ENCODE peak calls at places on chromosomes 11 and 22, in ten cellular contexts. W, Y, N, O, V, H, I, C, A and M are unnamed samples.

GRCh38 chr22:47376901-47377520 is 614.6 kb downstream of the TBC1D22A start:
- DNase-seq in W (no peak), C (no peak), O (no peak), N (no peak), Y (no peak), A (no peak), V (no peak), H (no peak), I (peak; percentile 24), M (no peak)

GRCh38 chr22:22816766-22817410 is 70.7 kb upstream of the IGLL5 start:
- DNase-seq in C (no peak), W (no peak), Y (no peak), H (no peak), O (no peak), V (no peak), A (no peak), I (no peak), N (no peak), M (no peak)

GRCh38 chr22:38921801-38922200 is 35.6 kb upstream of the APOBEC3A start:
- DNase-seq in Y (no peak), N (no peak), W (no peak), C (no peak), V (no peak), O (no peak), H (no peak), I (no peak), A (no peak), M (no peak)

GRCh38 chr11:119091966-119092879 is 7.5 kb downstream of the HMBS start:
- DNase-seq in I (no peak), A (no peak), C (no peak), V (no peak), Y (no peak), W (no peak), N (no peak), O (peak; percentile 9), H (peak; percentile 53), M (no peak)

GRCh38 chr11:75986966-75987365 is 172.0 kb downstream of the UVRAG start:
- DNase-seq in O (peak; percentile 2), Y (no peak), A (no peak), H (no peak), C (no peak), V (peak; percentile 16), N (no peak), W (no peak), I (peak; percentile 15), M (no peak)

GRCh38 chr11:134026655-134027343 is 42.1 kb upstream of the JAM3 start:
- DNase-seq in V (no peak), Y (peak; percentile 9), N (no peak), W (peak; percentile 61), I (no peak), O (peak; percentile 65), C (no peak), A (no peak), H (no peak), M (no peak)

GRCh38 chr11:108369064-108369463 is 98.3 kb downstream of the C11orf65 start:
- DNase-seq in H (no peak), V (no peak), W (no peak), N (no peak), C (no peak), A (no peak), I (no peak), O (no peak), Y (no peak), M (no peak)

GRCh38 chr22:30089655-30089974 is 9.4 kb downstream of the HORMAD2 start:
- DNase-seq in Y (no peak), A (no peak), C (no peak), O (no peak), N (no peak), W (no peak), V (no peak), I (no peak), H (no peak), M (no peak)

GRCh38 chr11:75667831-75668507 is 869 bp downstream of the MAP6 start:
- DNase-seq in I (peak; percentile 66), H (peak; percentile 27), C (no peak), V (peak; percentile 38), O (peak; percentile 87), Y (peak; percentile 36), N (no peak), W (peak; percentile 82), A (peak; percentile 94), M (peak; percentile 41)

GRCh38 chr11:87851234-87851633 is 324.0 kb downstream of the RAB38 start:
- DNase-seq in A (no peak), Y (peak; percentile 1), C (no peak), W (no peak), V (no peak), N (no peak), I (peak; percentile 63), O (peak; percentile 81), H (no peak), M (peak; percentile 3)

GRCh38 chr11:425301-425700 is 10.5 kb upstream of the SIGIRR start:
- DNase-seq in H (no peak), W (no peak), C (no peak), N (no peak), O (no peak), A (no peak), V (no peak), Y (no peak), I (no peak), M (no peak)

GRCh38 chr22:26529345-26529744 is 17.1 kb upstream of the TFIP11 start:
- DNase-seq in I (peak; percentile 70), V (peak; percentile 39), Y (no peak), A (no peak), N (no peak), O (no peak), C (no peak), H (no peak), W (no peak), M (peak; percentile 22)

GRCh38 chr22:19845369-19845722 is 9.3 kb downstream of the GNB1L start:
- DNase-seq in I (no peak), H (no peak), O (no peak), Y (no peak), C (peak; percentile 26), W (no peak), V (no peak), N (no peak), A (no peak), M (no peak)

GRCh38 chr11:79397252-79397651 is 43.6 kb downstream of the TENM4 start:
- DNase-seq in Y (peak; percentile 41), H (no peak), W (no peak), C (peak; percentile 50), I (peak; percentile 48), A (no peak), V (no peak), N (no peak), O (peak; percentile 53), M (no peak)

GRCh38 chr11:101582242-101583052 is 1.4 kb downstream of the TRPC6 start:
- DNase-seq in A (no peak), V (no peak), I (peak; percentile 48), N (no peak), O (peak; percentile 40), H (no peak), Y (peak; percentile 8), W (no peak), C (no peak), M (peak; percentile 14)

GRCh38 chr11:112620621-112621394 is 340.4 kb upstream of the NCAM1 start:
- DNase-seq in H (no peak), Y (peak; percentile 90), A (no peak), W (no peak), N (no peak), O (peak; percentile 23), C (no peak), V (no peak), I (no peak), M (no peak)

GRCh38 chr11:71504526-71504925 is 22.5 kb upstream of the KRTAP5-7 start:
- DNase-seq in V (no peak), H (no peak), W (no peak), Y (no peak), C (no peak), I (no peak), O (no peak), N (no peak), A (no peak), M (no peak)